ENCODE peak calls at places on chromosome 7, in ten cellular contexts. O, G, X, B, V, T, E, Y, Q and U are unnamed samples.

GRCh38 chr7:116788542-116789197 is 73.7 kb upstream of the CAPZA2 start:
- DNase-seq in O (no peak), G (no peak), X (no peak), B (no peak), V (no peak), T (no peak), E (no peak), Y (no peak), Q (no peak), U (no peak)

GRCh38 chr7:115387168-115387567 is 465.3 kb downstream of the MDFIC start:
- DNase-seq in O (no peak), G (no peak), X (no peak), B (no peak), V (no peak), T (no peak), E (no peak), Y (no peak), Q (no peak), U (no peak)

GRCh38 chr7:142263598-142264380 is 5.9 kb upstream of the PRSS58 start:
- DNase-seq in O (peak; percentile 54), G (no peak), X (no peak), B (no peak), V (peak; percentile 21), T (no peak), E (no peak), Y (no peak), Q (no peak), U (no peak)

GRCh38 chr7:71843677-71844076 is 568.5 kb downstream of the CALN1 start:
- DNase-seq in O (no peak), G (no peak), X (no peak), B (no peak), V (no peak), T (no peak), E (no peak), Y (no peak), Q (no peak), U (no peak)

GRCh38 chr7:2553831-2554581 is 1.3 kb downstream of the BRAT1 start:
- DNase-seq in O (no peak), G (no peak), X (no peak), B (no peak), V (no peak), T (no peak), E (no peak), Y (no peak), Q (no peak), U (no peak)

GRCh38 chr7:92609921-92610518 is 19.8 kb upstream of the FAM133B start:
- DNase-seq in O (peak; percentile 34), G (no peak), X (no peak), B (peak; percentile 15), V (peak; percentile 43), T (no peak), E (no peak), Y (no peak), Q (no peak), U (no peak)

GRCh38 chr7:142867398-142868187 is 12.7 kb downstream of the EPHB6 start:
- DNase-seq in O (no peak), G (no peak), X (no peak), B (no peak), V (no peak), T (no peak), E (no peak), Y (no peak), Q (no peak), U (no peak)

GRCh38 chr7:103866919-103867318 is 122.5 kb downstream of the RELN start:
- DNase-seq in O (no peak), G (no peak), X (no peak), B (peak; percentile 36), V (no peak), T (no peak), E (no peak), Y (no peak), Q (no peak), U (no peak)

GRCh38 chr7:124459101-124460052 is 306.2 kb downstream of the GPR37 start:
- DNase-seq in O (peak; percentile 71), G (no peak), X (no peak), B (no peak), V (peak; percentile 39), T (peak; percentile 60), E (no peak), Y (no peak), Q (no peak), U (no peak)

GRCh38 chr7:100017300-100017699 is 1.9 kb downstream of the ZKSCAN1 start:
- DNase-seq in O (no peak), G (no peak), X (no peak), B (no peak), V (no peak), T (no peak), E (no peak), Y (no peak), Q (no peak), U (no peak)

GRCh38 chr7:30034501-30034900 is 6.3 kb downstream of the PLEKHA8 start:
- DNase-seq in O (no peak), G (no peak), X (no peak), B (no peak), V (no peak), T (no peak), E (no peak), Y (no peak), Q (no peak), U (no peak)

GRCh38 chr7:158067931-158068482 is 519.6 kb downstream of the PTPRN2 start:
- DNase-seq in O (no peak), G (no peak), X (no peak), B (no peak), V (no peak), T (no peak), E (no peak), Y (no peak), Q (no peak), U (no peak)

GRCh38 chr7:51611937-51612336 is 295.3 kb upstream of the COBL start:
- DNase-seq in O (no peak), G (no peak), X (no peak), B (no peak), V (no peak), T (no peak), E (no peak), Y (no peak), Q (no peak), U (no peak)

GRCh38 chr7:75626954-75627353 is 111.8 kb downstream of the HIP1 start:
- DNase-seq in O (no peak), G (no peak), X (no peak), B (no peak), V (no peak), T (no peak), E (no peak), Y (no peak), Q (no peak), U (no peak)